ENCODE peak calls at places on chromosomes 3 and 15, in ten cellular contexts. B is mammary epithelial cell; E is progenitor cell of endocrine pancreas; Q is HS-5; X is left colon; H is HS-27A; F is activated T-cell treated with anti-CD3 and anti-CD28 coated beads, Interleukin-2, amount 50 U/mL, for 72 hours; P is GM20000; M is H54; A is C1 segment of cervical spinal cord. S is an unnamed sample.

GRCh38 chr3:143331336-143331735 is 211.8 kb downstream of the CHST2 start:
- DNase-seq in B (no peak), E (no peak), Q (no peak), X (no peak), H (no peak), F (no peak), P (no peak), M (no peak), A (no peak), S (no peak)

GRCh38 chr3:195441476-195441970 is 1.3 kb downstream of the ACAP2 start:
- DNase-seq in B (no peak), E (no peak), Q (no peak), X (no peak), H (peak; percentile 26), F (no peak), P (no peak), M (no peak), A (no peak), S (no peak)

GRCh38 chr15:44593042-44593736 is 56.2 kb downstream of the EIF3J start:
- DNase-seq in B (peak; percentile 16), E (no peak), Q (no peak), X (no peak), H (no peak), F (no peak), P (no peak), M (no peak), A (no peak), S (peak; percentile 18)

GRCh38 chr15:86165263-86166204 is 85.9 kb downstream of the AGBL1 start:
- DNase-seq in B (no peak), E (no peak), Q (no peak), X (no peak), H (no peak), F (no peak), P (no peak), M (no peak), A (no peak), S (no peak)

GRCh38 chr3:143247007-143247563 is 127.5 kb downstream of the CHST2 start:
- DNase-seq in B (no peak), E (no peak), Q (no peak), X (no peak), H (no peak), F (no peak), P (no peak), M (no peak), A (no peak), S (no peak)

GRCh38 chr15:88258021-88258641 is 1.6 kb upstream of the NTRK3 start:
- DNase-seq in B (no peak), E (no peak), Q (no peak), X (no peak), H (no peak), F (peak; percentile 29), P (no peak), M (no peak), A (peak; percentile 74), S (peak; percentile 41)

GRCh38 chr3:195114026-195114425 is 156.9 kb downstream of the XXYLT1 start:
- DNase-seq in B (no peak), E (no peak), Q (no peak), X (no peak), H (no peak), F (no peak), P (no peak), M (no peak), A (no peak), S (no peak)

GRCh38 chr3:188385295-188385694 is 231.3 kb downstream of the LPP start:
- DNase-seq in B (no peak), E (no peak), Q (no peak), X (no peak), H (no peak), F (no peak), P (no peak), M (no peak), A (no peak), S (no peak)

GRCh38 chr3:175222356-175222755 is 363.2 kb downstream of the NAALADL2 start:
- DNase-seq in B (no peak), E (no peak), Q (no peak), X (no peak), H (no peak), F (no peak), P (no peak), M (no peak), A (no peak), S (no peak)

GRCh38 chr3:25594007-25594502 is 70.7 kb downstream of the TOP2B start:
- DNase-seq in B (peak; percentile 58), E (no peak), Q (peak; percentile 65), X (no peak), H (no peak), F (no peak), P (no peak), M (no peak), A (no peak), S (no peak)

GRCh38 chr3:18712713-18713575 is 287.8 kb upstream of the SATB1 start:
- DNase-seq in B (no peak), E (no peak), Q (no peak), X (no peak), H (no peak), F (peak; percentile 69), P (no peak), M (no peak), A (no peak), S (peak; percentile 75)

GRCh38 chr15:81107889-81108288 is 26.2 kb upstream of the CFAP161 start:
- DNase-seq in B (no peak), E (no peak), Q (no peak), X (no peak), H (no peak), F (no peak), P (no peak), M (no peak), A (no peak), S (no peak)

GRCh38 chr3:192892981-192893827 is 24.5 kb downstream of the MB21D2 start:
- DNase-seq in B (no peak), E (no peak), Q (peak; percentile 85), X (peak; percentile 43), H (peak; percentile 74), F (peak; percentile 86), P (peak; percentile 72), M (peak; percentile 64), A (no peak), S (peak; percentile 86)

GRCh38 chr15:93566777-93567176 is 477.8 kb upstream of the RGMA start:
- DNase-seq in B (peak; percentile 97), E (no peak), Q (no peak), X (no peak), H (no peak), F (no peak), P (no peak), M (no peak), A (no peak), S (no peak)

GRCh38 chr3:42710323-42711021 is 7.9 kb upstream of the HHATL start:
- DNase-seq in B (no peak), E (no peak), Q (no peak), X (no peak), H (no peak), F (no peak), P (no peak), M (no peak), A (no peak), S (no peak)

GRCh38 chr3:30682434-30683155 is 76.2 kb downstream of the TGFBR2 start:
- DNase-seq in B (no peak), E (no peak), Q (no peak), X (no peak), H (no peak), F (no peak), P (no peak), M (no peak), A (no peak), S (peak; percentile 54)

GRCh38 chr15:64566102-64566501 is 105.7 kb downstream of the ZNF609 start:
- DNase-seq in B (no peak), E (no peak), Q (no peak), X (no peak), H (no peak), F (no peak), P (no peak), M (no peak), A (no peak), S (no peak)

GRCh38 chr3:196518999-196519737 is 4.0 kb upstream of the SMCO1 start:
- DNase-seq in B (peak; percentile 63), E (no peak), Q (peak; percentile 53), X (peak; percentile 36), H (peak; percentile 57), F (peak; percentile 73), P (peak; percentile 25), M (peak; percentile 76), A (no peak), S (peak; percentile 78)

GRCh38 chr3:49399467-49399866 is 12.3 kb downstream of the RHOA start:
- DNase-seq in B (no peak), E (no peak), Q (no peak), X (no peak), H (no peak), F (no peak), P (no peak), M (no peak), A (no peak), S (no peak)

GRCh38 chr15:35107122-35107521 is 22.0 kb upstream of the NANOGP8 start:
- DNase-seq in B (peak; percentile 3), E (no peak), Q (no peak), X (no peak), H (no peak), F (no peak), P (no peak), M (no peak), A (no peak), S (no peak)

GRCh38 chr15:52013151-52013791 is 5.7 kb upstream of the MAPK6 start:
- DNase-seq in B (peak; percentile 77), E (no peak), Q (peak; percentile 61), X (no peak), H (no peak), F (no peak), P (peak; percentile 60), M (no peak), A (no peak), S (no peak)